ENCODE peak calls at places on chromosomes 7 and 10, in nine cellular contexts. E, C, M, Q, F, D, H, N and K are unnamed samples.

GRCh38 chr7:48402721-48403120 is 231.5 kb downstream of the ABCA13 start:
- DNase-seq in E (no peak), C (no peak), M (no peak), Q (no peak), F (no peak), D (no peak), H (no peak), N (no peak), K (no peak)

GRCh38 chr10:108801775-108802516 is 1121.4 kb downstream of the XPNPEP1 start:
- DNase-seq in E (no peak), C (no peak), M (no peak), Q (no peak), F (no peak), D (no peak), H (no peak), N (peak; percentile 57), K (no peak)

GRCh38 chr10:43814611-43815010 is 165.9 kb upstream of the ZNF32 start:
- DNase-seq in E (no peak), C (no peak), M (no peak), Q (no peak), F (no peak), D (no peak), H (no peak), N (peak; percentile 61), K (no peak)

GRCh38 chr10:82643601-82644000 is 768.6 kb downstream of the NRG3 start:
- DNase-seq in E (no peak), C (no peak), M (no peak), Q (no peak), F (no peak), D (no peak), H (no peak), N (no peak), K (no peak)

GRCh38 chr10:31261502-31262311 is 57.3 kb upstream of the ZEB1 start:
- DNase-seq in E (no peak), C (no peak), M (no peak), Q (no peak), F (no peak), D (no peak), H (no peak), N (peak; percentile 77), K (no peak)

GRCh38 chr10:17062493-17063487 is 66.8 kb downstream of the CUBN start:
- DNase-seq in E (no peak), C (no peak), M (no peak), Q (no peak), F (peak; percentile 86), D (no peak), H (no peak), N (peak; percentile 95), K (no peak)

GRCh38 chr7:16590424-16590823 is 55.1 kb downstream of the ANKMY2 start:
- DNase-seq in E (no peak), C (no peak), M (no peak), Q (no peak), F (no peak), D (no peak), H (no peak), N (no peak), K (no peak)

GRCh38 chr10:132110713-132111112 is 45.0 kb downstream of the JAKMIP3 start:
- DNase-seq in E (no peak), C (no peak), M (no peak), Q (no peak), F (peak; percentile 59), D (no peak), H (no peak), N (no peak), K (no peak)

GRCh38 chr7:157494506-157495176 is 157.8 kb downstream of the DNAJB6 start:
- DNase-seq in E (no peak), C (no peak), M (no peak), Q (no peak), F (peak; percentile 62), D (no peak), H (no peak), N (no peak), K (no peak)